ENCODE peak calls at places on chromosomes 13 and 19, in six cellular contexts. G is stomach, E is PC-3, S is pancreas, P is kidney, J is tibial nerve. X is an unnamed sample. For H3K4me1, the result is how much of the 10 kb centered on the place peaks cover.

GRCh38 chr13:20680416-20681080 is 23.0 kb upstream of the IL17D start:
- DNase-seq in G (no peak), J (no peak), P (no peak), E (no peak), S (no peak), X (no peak)

GRCh38 chr19:49224856-49225255 is 67.3 kb downstream of the TRPM4 start:
- DNase-seq in J (no peak), G (peak), P (no peak), S (peak), E (peak), X (peak)

GRCh38 chr19:16078759-16079707 is 2.7 kb downstream of the TPM4 start:
- DNase-seq in G (peak), J (peak), S (peak), P (peak), E (peak), X (peak)

GRCh38 chr13:65597839-65598818 is 1632.0 kb downstream of the PCDH9 start:
- DNase-seq in S (no peak), P (no peak), E (peak), J (no peak), G (no peak), X (no peak)

GRCh38 chr13:108227651-108228272 is 9.6 kb downstream of the ABHD13 start:
- DNase-seq in P (no peak), S (no peak), G (no peak), E (peak), J (no peak), X (peak)

GRCh38 chr13:86464193-86464592 is 665.0 kb upstream of the SLITRK6 start:
- DNase-seq in E (peak), G (no peak), J (no peak), P (no peak), S (no peak), X (no peak)

GRCh38 chr19:40191836-40192646 is 815 bp downstream of the MAP3K10 start:
- DNase-seq in E (peak), G (no peak), J (no peak), P (peak), S (peak), X (no peak)

GRCh38 chr13:78709028-78709427 is 50.1 kb upstream of the OBI1 start:
- DNase-seq in S (no peak), J (no peak), E (peak), P (no peak), G (no peak), X (peak)

GRCh38 chr13:93235258-93236015 is 8.8 kb downstream of the GPC6 start:
- DNase-seq in G (no peak), E (no peak), P (no peak), S (no peak), J (no peak), X (no peak)

GRCh38 chr13:49836516-49836915 is 44.0 kb upstream of the KPNA3 start:
- DNase-seq in P (no peak), E (no peak), S (peak), G (no peak), J (no peak), X (peak)

GRCh38 chr13:41232715-41233114 is 30.7 kb downstream of the MTRF1 start:
- DNase-seq in E (no peak), G (no peak), J (no peak), P (no peak), S (no peak), X (no peak)

GRCh38 chr19:11242864-11243797 is 3.7 kb downstream of the ANGPTL8 start:
- DNase-seq in P (peak), E (peak), J (peak), S (peak), G (peak), X (peak)

GRCh38 chr13:107644136-107644535 is 571.2 kb downstream of the LIG4 start:
- DNase-seq in G (no peak), E (no peak), S (no peak), P (no peak), J (no peak), X (no peak)

GRCh38 chr13:73364706-73365105 is 305.9 kb downstream of the KLF5 start:
- DNase-seq in P (no peak), E (no peak), J (no peak), G (no peak), S (no peak), X (no peak)

GRCh38 chr13:25930655-25931054 is 121.2 kb downstream of the SHISA2 start:
- DNase-seq in S (no peak), G (no peak), E (no peak), P (no peak), J (no peak), X (no peak)

GRCh38 chr13:25929816-25930215 is 122.0 kb downstream of the SHISA2 start:
- DNase-seq in J (no peak), E (no peak), G (no peak), P (no peak), S (no peak), X (no peak)

GRCh38 chr13:25927363-25927762 is 124.5 kb downstream of the SHISA2 start:
- DNase-seq in E (no peak), J (no peak), G (no peak), S (no peak), P (no peak), X (no peak)

GRCh38 chr13:25927966-25928365 is 123.8 kb downstream of the SHISA2 start:
- DNase-seq in J (no peak), S (no peak), E (no peak), G (no peak), P (no peak), X (no peak)

GRCh38 chr13:25928941-25929505 is 122.8 kb downstream of the SHISA2 start:
- DNase-seq in S (no peak), P (no peak), E (no peak), J (no peak), G (no peak), X (no peak)
- H3K4me1 ChIP-seq in S (under half), P (under half), E (under half), J (under half), G (under half), X (under half)

GRCh38 chr19:35609881-35610353 is 2.6 kb upstream of the HAUS5 start:
- DNase-seq in S (no peak), E (no peak), P (no peak), G (no peak), J (no peak), X (no peak)

GRCh38 chr19:35615036-35615435 is 2.5 kb downstream of the HAUS5 start:
- DNase-seq in J (no peak), E (no peak), G (no peak), P (no peak), S (no peak), X (no peak)

GRCh38 chr19:35612224-35612558 is 344 bp upstream of the HAUS5 start:
- DNase-seq in S (no peak), P (no peak), J (no peak), G (no peak), E (no peak), X (no peak)

GRCh38 chr19:35613574-35613973 is 1.0 kb downstream of the HAUS5 start:
- DNase-seq in S (no peak), E (no peak), J (no peak), G (no peak), P (no peak), X (no peak)

DNA sequence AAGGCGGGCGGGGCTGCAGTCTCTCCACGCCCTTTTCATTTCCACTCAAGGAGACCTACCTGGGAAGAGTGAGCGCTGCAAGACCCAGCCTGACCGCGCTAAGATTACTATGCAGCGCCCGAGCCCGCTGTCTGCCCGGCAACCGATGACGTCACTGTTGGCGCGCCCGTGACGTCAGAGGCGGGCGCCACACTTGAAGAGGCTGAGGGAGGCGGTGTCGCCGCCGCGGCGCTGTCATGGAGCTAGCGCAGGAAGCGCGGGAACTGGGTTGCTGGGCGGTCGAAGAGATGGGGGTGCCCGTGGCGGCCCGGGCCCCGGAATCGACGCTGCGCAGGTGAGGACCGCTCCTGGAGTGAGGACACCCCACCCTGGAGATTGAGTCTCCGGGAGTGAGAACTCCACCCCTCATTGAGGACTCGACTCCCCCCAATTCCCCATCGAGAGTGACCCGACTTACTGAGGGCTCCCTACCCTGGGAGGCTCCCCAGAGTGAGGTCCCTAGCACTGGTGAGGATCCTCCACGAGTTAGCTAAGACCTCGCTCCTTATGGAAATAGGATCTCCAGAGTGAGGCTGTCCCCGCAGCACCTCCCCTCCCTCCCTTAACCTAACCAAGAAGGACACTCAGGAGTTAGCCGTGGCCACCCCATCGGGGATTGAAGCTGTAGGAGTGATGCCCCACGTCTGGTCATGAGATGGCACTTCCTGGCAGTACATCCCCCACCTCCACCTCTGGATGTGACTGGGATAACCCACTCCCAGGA is at the start of gene HAUS5:
- DNase-seq in J (peak), S (peak), G (peak), E (peak), P (peak), X (peak)
- TF ChIP-seq CTCF in J (no peak), S (no peak), G (no peak), E (no peak), P (peak), X (no peak)

DNA sequence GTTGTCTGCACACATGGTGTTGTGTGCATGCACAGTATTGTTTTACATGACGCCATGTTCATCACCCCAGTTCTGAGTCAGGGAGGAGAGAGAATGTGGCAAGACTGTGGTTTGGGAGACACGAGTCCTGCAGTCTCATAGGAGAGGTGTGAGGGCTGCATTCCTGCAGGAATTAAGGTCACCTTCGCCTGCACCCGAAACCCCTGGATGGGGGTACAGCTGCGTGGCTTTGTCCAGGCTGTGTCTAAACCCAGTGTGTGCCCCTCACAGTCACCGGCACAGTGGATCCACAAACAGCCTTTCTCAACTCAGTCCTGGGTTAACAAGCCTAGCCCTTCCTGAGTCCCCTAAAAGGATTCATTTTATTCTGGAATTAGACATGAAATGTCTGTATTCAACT is 5.7 kb downstream of the ADPRHL1 start:
- DNase-seq in G (no peak), J (no peak), S (peak), P (peak), E (no peak), X (no peak)
- H3K4me1 ChIP-seq in G (under half), J (under half), S (under half), P (under half), E (under half), X (under half)

GRCh38 chr13:70568571-70568970 is 460.3 kb upstream of the KLHL1 start:
- DNase-seq in E (peak), J (no peak), S (no peak), P (no peak), G (no peak), X (peak)
- TF ChIP-seq CTCF in E (peak), J (peak), S (peak), P (peak), G (no peak), X (peak)

GRCh38 chr13:45337803-45338202 is 3.2 kb downstream of the TPT1 start:
- DNase-seq in G (no peak), J (no peak), S (no peak), E (no peak), P (no peak), X (no peak)

GRCh38 chr13:45339399-45339798 is 1.6 kb downstream of the TPT1 start:
- DNase-seq in J (no peak), E (no peak), G (no peak), P (no peak), S (no peak), X (no peak)

GRCh38 chr13:45336025-45336800 is 4.8 kb downstream of the TPT1 start:
- DNase-seq in J (no peak), G (no peak), P (no peak), S (no peak), E (no peak), X (no peak)

GRCh38 chr13:45335397-45336024 is 5.5 kb downstream of the TPT1 start:
- DNase-seq in S (no peak), E (no peak), P (no peak), G (no peak), J (no peak), X (no peak)

DNA sequence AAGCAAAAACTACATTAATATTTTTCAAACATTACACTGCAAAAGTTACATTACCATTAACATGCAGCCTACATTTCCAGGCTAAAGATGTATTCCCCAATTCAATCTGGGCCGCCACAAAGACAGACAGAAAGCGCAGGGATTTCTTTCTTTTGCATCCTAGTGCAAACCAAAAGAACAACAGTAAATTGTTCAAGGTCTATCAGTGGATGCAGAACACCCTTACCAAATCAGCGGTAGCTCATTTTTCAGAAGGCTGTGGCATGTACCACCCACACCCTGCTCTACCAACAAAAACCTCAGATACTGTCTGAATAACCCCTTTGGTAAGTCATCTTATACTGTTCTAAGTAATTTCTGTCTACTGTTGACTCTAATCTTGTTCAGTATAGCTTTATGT is 3.6 kb downstream of the TPT1 start:
- DNase-seq in E (no peak), S (no peak), J (no peak), P (no peak), G (no peak), X (no peak)
- H3K4me1 ChIP-seq in E (half or more), S (half or more), J (under half), P (under half), G (half or more), X (half or more)

DNA sequence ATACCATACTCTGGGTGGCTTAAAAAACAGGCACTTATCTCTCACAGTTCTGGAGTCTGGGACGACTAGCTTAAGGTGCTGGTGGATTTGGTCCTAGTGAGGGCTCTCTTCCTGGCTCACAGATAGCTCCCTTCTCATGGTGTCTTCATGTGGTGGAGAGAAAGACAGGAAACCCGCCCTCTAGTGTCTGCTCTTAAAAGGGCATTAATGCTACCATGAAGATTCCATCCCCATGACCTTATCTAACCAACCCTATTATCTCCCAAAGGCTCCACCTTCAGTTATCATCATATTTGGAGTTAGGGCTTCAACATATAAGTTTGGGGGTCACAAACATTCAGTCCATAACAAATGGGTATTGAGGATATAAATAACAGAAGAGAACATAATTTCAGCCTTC is 139.4 kb downstream of the HS6ST3 start:
- DNase-seq in S (no peak), P (no peak), J (no peak), G (no peak), E (peak), X (peak)
- TF ChIP-seq CTCF in S (no peak), P (peak), J (no peak), G (no peak), E (peak), X (peak)

X was measured in mammary epithelial cell.